ENCODE peak calls at places on chromosome 1, in ten cellular contexts. One of them, this sample, is unnamed.

GRCh38 chr1:227900571-227901051 is 47.1 kb downstream of the WNT9A start:
- DNase-seq in neural crest cell: no peak
- DNase-seq in AG04449: no peak
- DNase-seq in B cell: no peak
- DNase-seq in cardiac fibroblast: no peak
- DNase-seq in DND-41: no peak
- DNase-seq in mesothelial cell of epicardium: peak
- DNase-seq in heart left ventricle: no peak
- DNase-seq in CD4-positive, alpha-beta T cell: no peak
- DNase-seq in nephron progenitor cell: peak
- DNase-seq in this sample: peak

GRCh38 chr1:25120286-25120685 is 112.0 kb downstream of the SYF2 start:
- DNase-seq in neural crest cell: no peak
- DNase-seq in AG04449: no peak
- DNase-seq in B cell: no peak
- DNase-seq in cardiac fibroblast: no peak
- DNase-seq in DND-41: no peak
- DNase-seq in mesothelial cell of epicardium: no peak
- DNase-seq in heart left ventricle: no peak
- DNase-seq in CD4-positive, alpha-beta T cell: no peak
- DNase-seq in nephron progenitor cell: no peak
- DNase-seq in this sample: no peak

GRCh38 chr1:185775505-185775904 is 41.3 kb downstream of the HMCN1 start:
- DNase-seq in neural crest cell: no peak
- DNase-seq in AG04449: no peak
- DNase-seq in B cell: no peak
- DNase-seq in cardiac fibroblast: no peak
- DNase-seq in DND-41: no peak
- DNase-seq in mesothelial cell of epicardium: no peak
- DNase-seq in heart left ventricle: no peak
- DNase-seq in CD4-positive, alpha-beta T cell: no peak
- DNase-seq in nephron progenitor cell: no peak
- DNase-seq in this sample: no peak

GRCh38 chr1:39076127-39076798 is 50.1 kb downstream of the NDUFS5 start:
- DNase-seq in neural crest cell: no peak
- DNase-seq in AG04449: no peak
- DNase-seq in B cell: no peak
- DNase-seq in cardiac fibroblast: peak
- DNase-seq in DND-41: no peak
- DNase-seq in mesothelial cell of epicardium: no peak
- DNase-seq in heart left ventricle: peak
- DNase-seq in CD4-positive, alpha-beta T cell: no peak
- DNase-seq in nephron progenitor cell: no peak
- DNase-seq in this sample: no peak

GRCh38 chr1:37474051-37474696 is at the start of gene ZC3H12A:
- DNase-seq in neural crest cell: peak
- DNase-seq in AG04449: no peak
- DNase-seq in B cell: peak
- DNase-seq in cardiac fibroblast: peak
- DNase-seq in DND-41: peak
- DNase-seq in mesothelial cell of epicardium: peak
- DNase-seq in heart left ventricle: peak
- DNase-seq in CD4-positive, alpha-beta T cell: peak
- DNase-seq in nephron progenitor cell: peak
- DNase-seq in this sample: peak

GRCh38 chr1:234899041-234899787 is 229.4 kb downstream of the TOMM20 start:
- DNase-seq in neural crest cell: no peak
- DNase-seq in AG04449: no peak
- DNase-seq in B cell: no peak
- DNase-seq in cardiac fibroblast: peak
- DNase-seq in DND-41: no peak
- DNase-seq in mesothelial cell of epicardium: no peak
- DNase-seq in heart left ventricle: no peak
- DNase-seq in CD4-positive, alpha-beta T cell: no peak
- DNase-seq in nephron progenitor cell: no peak
- DNase-seq in this sample: peak

GRCh38 chr1:208242829-208243521 is 1.2 kb downstream of the PLXNA2 start:
- DNase-seq in neural crest cell: no peak
- DNase-seq in AG04449: no peak
- DNase-seq in B cell: no peak
- DNase-seq in cardiac fibroblast: no peak
- DNase-seq in DND-41: no peak
- DNase-seq in mesothelial cell of epicardium: no peak
- DNase-seq in heart left ventricle: peak
- DNase-seq in CD4-positive, alpha-beta T cell: no peak
- DNase-seq in nephron progenitor cell: peak
- DNase-seq in this sample: no peak

GRCh38 chr1:161020573-161021167 is at the start of gene F11R:
- DNase-seq in neural crest cell: peak
- DNase-seq in AG04449: no peak
- DNase-seq in B cell: no peak
- DNase-seq in cardiac fibroblast: peak
- DNase-seq in DND-41: no peak
- DNase-seq in mesothelial cell of epicardium: peak
- DNase-seq in heart left ventricle: no peak
- DNase-seq in CD4-positive, alpha-beta T cell: no peak
- DNase-seq in nephron progenitor cell: peak
- DNase-seq in this sample: peak

GRCh38 chr1:209622841-209623829 is 29.1 kb downstream of the LAMB3 start:
- DNase-seq in neural crest cell: no peak
- DNase-seq in AG04449: no peak
- DNase-seq in B cell: no peak
- DNase-seq in cardiac fibroblast: no peak
- DNase-seq in DND-41: no peak
- DNase-seq in mesothelial cell of epicardium: no peak
- DNase-seq in heart left ventricle: no peak
- DNase-seq in CD4-positive, alpha-beta T cell: no peak
- DNase-seq in nephron progenitor cell: no peak
- DNase-seq in this sample: no peak

GRCh38 chr1:71521655-71522264 is 440.9 kb upstream of the ZRANB2 start:
- DNase-seq in neural crest cell: peak
- DNase-seq in AG04449: peak
- DNase-seq in B cell: no peak
- DNase-seq in cardiac fibroblast: peak
- DNase-seq in DND-41: peak
- DNase-seq in mesothelial cell of epicardium: no peak
- DNase-seq in heart left ventricle: no peak
- DNase-seq in CD4-positive, alpha-beta T cell: no peak
- DNase-seq in nephron progenitor cell: peak
- DNase-seq in this sample: peak

DNA sequence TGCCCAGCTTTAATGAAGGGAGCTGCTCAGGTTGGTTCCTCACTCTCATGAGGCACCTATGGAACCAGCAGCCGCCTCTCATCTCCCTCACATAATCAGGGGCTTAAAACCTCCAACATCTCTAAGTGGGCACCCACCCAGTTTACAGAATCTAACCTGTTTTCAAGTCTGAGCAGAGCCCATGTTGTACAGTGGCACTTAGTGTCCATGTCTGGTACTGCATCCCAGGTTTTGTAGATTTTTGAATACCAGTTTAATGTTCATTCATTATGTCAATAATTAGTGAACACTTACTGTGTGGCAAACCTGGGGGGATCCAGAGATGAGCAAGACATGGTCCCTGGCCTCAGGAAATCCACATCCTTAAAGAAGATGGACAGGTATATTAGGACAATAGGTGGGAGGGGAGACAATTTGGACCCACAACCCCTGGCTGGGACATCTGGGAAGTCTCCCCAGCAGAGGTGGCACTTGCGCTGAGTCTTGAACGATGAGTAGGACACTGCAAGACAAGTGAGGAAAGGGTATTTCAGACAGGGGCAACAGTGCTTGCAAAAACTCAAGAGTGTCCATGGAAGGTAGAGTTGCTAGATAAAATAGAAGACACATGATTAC is 83.3 kb downstream of the LACTBL1 start:
- DNase-seq in neural crest cell: no peak
- DNase-seq in AG04449: no peak
- DNase-seq in B cell: no peak
- DNase-seq in cardiac fibroblast: peak
- DNase-seq in DND-41: no peak
- DNase-seq in mesothelial cell of epicardium: no peak
- DNase-seq in heart left ventricle: no peak
- DNase-seq in CD4-positive, alpha-beta T cell: no peak
- DNase-seq in nephron progenitor cell: no peak
- DNase-seq in this sample: peak
- TF ChIP-seq CTCF in neural crest cell: peak
- TF ChIP-seq CTCF in AG04449: peak
- TF ChIP-seq CTCF in B cell: peak
- TF ChIP-seq CTCF in cardiac fibroblast: peak
- TF ChIP-seq CTCF in DND-41: peak
- TF ChIP-seq CTCF in mesothelial cell of epicardium: peak
- TF ChIP-seq CTCF in heart left ventricle: peak
- TF ChIP-seq CTCF in CD4-positive, alpha-beta T cell: peak
- TF ChIP-seq CTCF in nephron progenitor cell: peak
- TF ChIP-seq CTCF in this sample: peak

DNA sequence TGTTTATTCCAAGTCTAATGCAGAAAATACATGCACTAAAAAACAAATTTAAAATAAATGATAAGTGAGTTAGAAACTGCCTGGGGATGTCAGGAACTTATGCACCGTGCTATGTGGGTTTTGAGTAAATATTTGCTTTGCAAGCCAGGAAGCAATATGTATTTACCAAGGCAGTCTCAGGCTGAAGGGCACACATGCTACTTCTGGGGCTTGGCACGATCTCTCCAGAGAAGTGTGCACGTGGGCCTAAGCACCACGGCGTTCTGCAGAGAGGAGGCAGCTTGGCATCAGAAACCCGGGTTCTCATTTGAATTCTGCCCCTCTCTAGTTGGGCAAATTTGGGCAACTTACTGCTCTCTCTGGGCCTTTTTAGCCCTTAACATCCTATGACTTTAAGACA is 72.6 kb upstream of the ROR1 start:
- DNase-seq in neural crest cell: no peak
- DNase-seq in AG04449: no peak
- DNase-seq in B cell: no peak
- DNase-seq in cardiac fibroblast: no peak
- DNase-seq in DND-41: no peak
- DNase-seq in mesothelial cell of epicardium: no peak
- DNase-seq in heart left ventricle: no peak
- DNase-seq in CD4-positive, alpha-beta T cell: no peak
- DNase-seq in nephron progenitor cell: no peak
- DNase-seq in this sample: no peak
- TF ChIP-seq CTCF in neural crest cell: no peak
- TF ChIP-seq CTCF in AG04449: no peak
- TF ChIP-seq CTCF in B cell: no peak
- TF ChIP-seq CTCF in cardiac fibroblast: no peak
- TF ChIP-seq CTCF in DND-41: no peak
- TF ChIP-seq CTCF in mesothelial cell of epicardium: no peak
- TF ChIP-seq CTCF in heart left ventricle: no peak
- TF ChIP-seq CTCF in CD4-positive, alpha-beta T cell: no peak
- TF ChIP-seq CTCF in nephron progenitor cell: no peak
- TF ChIP-seq CTCF in this sample: no peak

DNA sequence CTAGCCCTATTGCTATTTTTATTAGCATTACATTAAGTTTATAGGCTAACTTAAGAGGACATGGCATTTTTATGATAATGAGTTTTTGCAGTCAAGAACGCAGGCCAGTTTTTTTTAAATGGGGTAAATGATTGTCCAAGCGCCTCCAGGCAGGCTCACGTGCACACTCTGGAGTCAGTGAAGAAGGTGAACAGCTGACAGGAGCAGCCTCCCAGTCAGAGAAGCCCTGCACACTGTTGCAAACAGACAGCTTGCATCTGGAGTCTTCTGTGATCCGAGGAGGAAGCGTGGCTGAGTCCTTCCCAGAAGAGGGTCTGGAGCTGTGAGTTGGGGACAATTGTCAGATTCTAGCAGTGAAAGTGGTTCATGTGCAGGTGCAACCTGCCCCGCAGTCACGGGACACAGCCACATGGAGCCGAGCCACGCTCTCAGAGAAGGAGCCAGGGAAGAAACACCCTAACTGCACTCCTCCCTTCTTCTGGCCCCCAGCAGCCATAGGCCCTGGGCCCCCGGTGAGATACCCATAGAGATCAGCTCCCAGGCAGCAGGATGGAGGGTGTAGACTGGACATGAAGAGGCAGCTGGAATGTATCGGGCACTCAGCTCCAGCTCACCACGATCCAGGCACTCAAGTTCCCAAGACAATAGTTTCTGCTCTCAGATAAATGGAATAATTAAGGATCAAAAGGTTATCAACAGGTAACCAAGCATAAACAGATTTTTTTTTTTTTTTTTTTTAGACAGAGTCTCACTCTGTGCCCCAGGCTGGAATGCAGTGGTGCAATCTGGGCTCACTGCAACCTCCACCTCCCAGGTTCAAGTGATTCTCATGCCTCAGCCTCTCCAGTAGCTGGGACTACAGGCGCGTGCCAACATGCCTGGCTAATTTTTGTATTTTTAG is 26.4 kb downstream of the CAPN2 start:
- DNase-seq in neural crest cell: no peak
- DNase-seq in AG04449: no peak
- DNase-seq in B cell: no peak
- DNase-seq in cardiac fibroblast: no peak
- DNase-seq in DND-41: no peak
- DNase-seq in mesothelial cell of epicardium: no peak
- DNase-seq in heart left ventricle: no peak
- DNase-seq in CD4-positive, alpha-beta T cell: no peak
- DNase-seq in nephron progenitor cell: no peak
- DNase-seq in this sample: no peak
- TF ChIP-seq CTCF in neural crest cell: no peak
- TF ChIP-seq CTCF in AG04449: no peak
- TF ChIP-seq CTCF in B cell: no peak
- TF ChIP-seq CTCF in cardiac fibroblast: no peak
- TF ChIP-seq CTCF in DND-41: no peak
- TF ChIP-seq CTCF in mesothelial cell of epicardium: no peak
- TF ChIP-seq CTCF in heart left ventricle: no peak
- TF ChIP-seq CTCF in CD4-positive, alpha-beta T cell: no peak
- TF ChIP-seq CTCF in nephron progenitor cell: no peak
- TF ChIP-seq CTCF in this sample: no peak

DNA sequence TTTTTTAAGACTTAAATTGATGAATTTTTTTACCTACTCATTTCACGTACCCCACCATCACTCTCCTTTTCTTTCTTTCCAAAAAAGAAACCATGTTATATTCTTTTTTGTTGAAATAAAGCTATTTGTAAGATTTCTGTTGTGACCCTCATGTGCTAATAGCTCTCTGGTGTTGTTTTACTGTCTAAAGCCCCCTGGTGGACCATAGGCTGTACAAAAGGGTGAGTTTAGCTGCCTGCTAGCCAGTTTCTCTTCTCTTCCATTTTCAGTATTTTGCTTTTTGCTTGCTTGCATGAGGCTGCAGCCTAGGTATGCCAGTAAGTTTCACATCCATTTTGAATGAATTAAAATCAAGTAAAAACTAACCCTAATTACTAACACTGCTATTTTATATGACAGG is 15.6 kb upstream of the VAMP3 start:
- DNase-seq in neural crest cell: no peak
- DNase-seq in AG04449: no peak
- DNase-seq in B cell: no peak
- DNase-seq in cardiac fibroblast: peak
- DNase-seq in DND-41: no peak
- DNase-seq in mesothelial cell of epicardium: no peak
- DNase-seq in heart left ventricle: no peak
- DNase-seq in CD4-positive, alpha-beta T cell: no peak
- DNase-seq in nephron progenitor cell: no peak
- DNase-seq in this sample: no peak
- TF ChIP-seq CTCF in neural crest cell: peak
- TF ChIP-seq CTCF in AG04449: peak
- TF ChIP-seq CTCF in B cell: no peak
- TF ChIP-seq CTCF in cardiac fibroblast: peak
- TF ChIP-seq CTCF in DND-41: peak
- TF ChIP-seq CTCF in mesothelial cell of epicardium: no peak
- TF ChIP-seq CTCF in heart left ventricle: no peak
- TF ChIP-seq CTCF in CD4-positive, alpha-beta T cell: no peak
- TF ChIP-seq CTCF in nephron progenitor cell: peak
- TF ChIP-seq CTCF in this sample: peak

GRCh38 chr1:193661385-193661784 is 475.0 kb upstream of the B3GALT2 start:
- DNase-seq in neural crest cell: no peak
- DNase-seq in AG04449: no peak
- DNase-seq in B cell: no peak
- DNase-seq in cardiac fibroblast: no peak
- DNase-seq in DND-41: no peak
- DNase-seq in mesothelial cell of epicardium: no peak
- DNase-seq in heart left ventricle: no peak
- DNase-seq in CD4-positive, alpha-beta T cell: no peak
- DNase-seq in nephron progenitor cell: no peak
- DNase-seq in this sample: no peak
- TF ChIP-seq CTCF in neural crest cell: no peak
- TF ChIP-seq CTCF in AG04449: no peak
- TF ChIP-seq CTCF in B cell: no peak
- TF ChIP-seq CTCF in cardiac fibroblast: no peak
- TF ChIP-seq CTCF in DND-41: no peak
- TF ChIP-seq CTCF in mesothelial cell of epicardium: no peak
- TF ChIP-seq CTCF in heart left ventricle: no peak
- TF ChIP-seq CTCF in CD4-positive, alpha-beta T cell: no peak
- TF ChIP-seq CTCF in nephron progenitor cell: no peak
- TF ChIP-seq CTCF in this sample: no peak

This sample was measured in activated CD8-positive, alpha-beta T cell treated with anti-CD3 and anti-CD28 coated beads for 36 hours.